ENCODE peak calls at places on chromosome 1, in five cellular contexts. One of them, this sample, is unnamed.
A peak's percentile ranks its signal among the peaks of the same experiment; 100 is the strongest.

GRCh38 chr1:163897401-163898169 is 575.8 kb downstream of the NUF2 start:
- DNase-seq in H1: no peak
- DNase-seq in neuronal stem cell: no peak
- DNase-seq in trophoblast cell: no peak
- DNase-seq in IMR-90: peak; percentile 11
- DNase-seq in this sample: no peak

GRCh38 chr1:6205849-6206845 is at the start of gene RNF207:
- DNase-seq in trophoblast cell: peak; percentile 86
- DNase-seq in H1: no peak
- DNase-seq in neuronal stem cell: no peak
- DNase-seq in IMR-90: peak; percentile 47
- DNase-seq in this sample: peak; percentile 53

GRCh38 chr1:61004269-61005003 is 77.9 kb upstream of the NFIA start:
- DNase-seq in IMR-90: no peak
- DNase-seq in neuronal stem cell: no peak
- DNase-seq in trophoblast cell: peak; percentile 33
- DNase-seq in H1: no peak
- DNase-seq in this sample: no peak

GRCh38 chr1:111585461-111586100 is 34.0 kb upstream of the RAP1A start:
- DNase-seq in IMR-90: no peak
- DNase-seq in H1: no peak
- DNase-seq in trophoblast cell: no peak
- DNase-seq in neuronal stem cell: no peak
- DNase-seq in this sample: no peak

GRCh38 chr1:93977546-93977945 is 68.3 kb upstream of the GCLM start:
- DNase-seq in IMR-90: peak; percentile 78
- DNase-seq in neuronal stem cell: no peak
- DNase-seq in H1: no peak
- DNase-seq in trophoblast cell: no peak
- DNase-seq in this sample: no peak

GRCh38 chr1:42336978-42337377 is 1.9 kb upstream of the FOXJ3 start:
- DNase-seq in neuronal stem cell: no peak
- DNase-seq in IMR-90: no peak
- DNase-seq in trophoblast cell: no peak
- DNase-seq in H1: no peak
- DNase-seq in this sample: no peak

GRCh38 chr1:233016798-233017197 is 66.4 kb downstream of the NTPCR start:
- DNase-seq in trophoblast cell: no peak
- DNase-seq in IMR-90: peak; percentile 79
- DNase-seq in neuronal stem cell: no peak
- DNase-seq in H1: no peak
- DNase-seq in this sample: peak; percentile 57

GRCh38 chr1:178093958-178094751 is at the start of gene RASAL2:
- DNase-seq in trophoblast cell: peak; percentile 66
- DNase-seq in H1: peak; percentile 33
- DNase-seq in neuronal stem cell: peak; percentile 83
- DNase-seq in IMR-90: peak; percentile 46
- DNase-seq in this sample: peak; percentile 80

GRCh38 chr1:235408503-235408960 is 41.3 kb downstream of the TBCE start:
- DNase-seq in trophoblast cell: peak; percentile 38
- DNase-seq in H1: no peak
- DNase-seq in IMR-90: no peak
- DNase-seq in neuronal stem cell: no peak
- DNase-seq in this sample: peak; percentile 37

GRCh38 chr1:173367136-173367535 is 110.0 kb upstream of the PRDX6 start:
- DNase-seq in neuronal stem cell: no peak
- DNase-seq in trophoblast cell: no peak
- DNase-seq in IMR-90: peak; percentile 14
- DNase-seq in H1: no peak
- DNase-seq in this sample: no peak

GRCh38 chr1:206723500-206724472 is 39.1 kb downstream of the MAPKAPK2 start:
- DNase-seq in neuronal stem cell: no peak
- DNase-seq in H1: no peak
- DNase-seq in IMR-90: peak; percentile 86
- DNase-seq in trophoblast cell: no peak
- DNase-seq in this sample: no peak

GRCh38 chr1:154992721-154993571 is 440 bp upstream of the LENEP start:
- DNase-seq in H1: no peak
- DNase-seq in neuronal stem cell: no peak
- DNase-seq in trophoblast cell: no peak
- DNase-seq in IMR-90: peak; percentile 58
- DNase-seq in this sample: peak; percentile 50

GRCh38 chr1:87292684-87293493 is 35.8 kb upstream of the LMO4 start:
- DNase-seq in IMR-90: peak; percentile 65
- DNase-seq in neuronal stem cell: peak; percentile 82
- DNase-seq in H1: peak; percentile 7
- DNase-seq in trophoblast cell: peak; percentile 73
- DNase-seq in this sample: peak; percentile 62

GRCh38 chr1:230940848-230941247 is 37.8 kb downstream of the TTC13 start:
- DNase-seq in trophoblast cell: no peak
- DNase-seq in neuronal stem cell: no peak
- DNase-seq in H1: no peak
- DNase-seq in IMR-90: peak; percentile 65
- DNase-seq in this sample: peak; percentile 35

GRCh38 chr1:11388617-11389016 is 90.3 kb upstream of the DISP3 start:
- DNase-seq in trophoblast cell: no peak
- DNase-seq in H1: no peak
- DNase-seq in IMR-90: no peak
- DNase-seq in neuronal stem cell: no peak
- DNase-seq in this sample: no peak

GRCh38 chr1:46903481-46903880 is 37.8 kb downstream of the CYP4A11 start:
- DNase-seq in H1: no peak
- DNase-seq in IMR-90: no peak
- DNase-seq in trophoblast cell: no peak
- DNase-seq in neuronal stem cell: no peak
- DNase-seq in this sample: no peak

GRCh38 chr1:41955461-41956159 is 36.9 kb upstream of the HIVEP3 start:
- DNase-seq in H1: peak; percentile 2
- DNase-seq in neuronal stem cell: peak; percentile 59
- DNase-seq in trophoblast cell: no peak
- DNase-seq in IMR-90: peak; percentile 86
- DNase-seq in this sample: peak; percentile 86

GRCh38 chr1:30675761-30676160 is 47.6 kb downstream of the MATN1 start:
- DNase-seq in trophoblast cell: no peak
- DNase-seq in IMR-90: peak; percentile 63
- DNase-seq in H1: no peak
- DNase-seq in neuronal stem cell: no peak
- DNase-seq in this sample: peak; percentile 2

GRCh38 chr1:86429830-86430229 is 5.9 kb downstream of the CLCA2 start:
- DNase-seq in neuronal stem cell: no peak
- DNase-seq in H1: no peak
- DNase-seq in IMR-90: peak; percentile 93
- DNase-seq in trophoblast cell: peak; percentile 83
- DNase-seq in this sample: peak; percentile 96

GRCh38 chr1:28437260-28437923 is 67.9 kb downstream of the PHACTR4 start:
- DNase-seq in H1: no peak
- DNase-seq in IMR-90: peak; percentile 80
- DNase-seq in neuronal stem cell: peak; percentile 2
- DNase-seq in trophoblast cell: peak; percentile 40
- DNase-seq in this sample: peak; percentile 97

GRCh38 chr1:1098656-1099425 is 17.0 kb downstream of the C1orf159 start:
- DNase-seq in trophoblast cell: no peak
- DNase-seq in IMR-90: no peak
- DNase-seq in neuronal stem cell: no peak
- DNase-seq in H1: no peak
- DNase-seq in this sample: no peak

GRCh38 chr1:156497743-156498446 is 2.7 kb downstream of the MEF2D start:
- DNase-seq in H1: no peak
- DNase-seq in neuronal stem cell: no peak
- DNase-seq in IMR-90: no peak
- DNase-seq in trophoblast cell: no peak
- DNase-seq in this sample: no peak
- H3K4me3 ChIP-seq in H1: peak overlapping the region; percentile 6
- H3K4me3 ChIP-seq in neuronal stem cell: no peak overlapping the region
- H3K4me3 ChIP-seq in IMR-90: peak overlapping the region; percentile 14
- H3K4me3 ChIP-seq in trophoblast cell: no peak overlapping the region
- H3K4me3 ChIP-seq in this sample: no peak overlapping the region

DNA sequence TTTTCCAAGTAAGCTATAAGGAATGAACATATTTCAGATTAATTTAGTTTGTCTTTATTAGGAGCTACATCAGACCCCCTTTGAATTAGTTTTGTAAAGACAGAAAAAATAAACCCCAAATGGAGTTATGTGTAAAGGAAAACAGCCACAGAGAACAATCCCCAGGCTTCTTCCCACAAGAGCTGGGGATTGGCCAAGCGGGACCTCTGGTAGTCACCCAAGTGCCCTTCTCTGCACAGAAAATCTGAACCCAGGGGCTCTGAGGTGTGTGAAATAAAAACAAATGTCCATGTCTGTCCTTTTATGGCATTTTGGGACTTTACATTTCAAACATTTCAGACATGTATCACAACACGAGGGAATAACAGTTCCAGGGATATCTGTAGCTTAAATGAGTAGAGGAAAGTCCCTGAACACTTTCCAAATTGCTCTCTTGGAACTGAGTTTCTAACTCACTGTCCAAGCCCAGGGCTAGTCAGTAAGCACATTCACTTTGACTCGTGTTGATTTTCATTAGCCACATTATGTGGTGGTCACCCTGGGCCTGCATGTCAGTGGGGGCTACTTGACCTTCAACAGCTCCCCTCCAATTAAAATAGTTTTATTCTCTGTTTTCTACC is 22.5 kb downstream of the DPT start:
- DNase-seq in IMR-90: no peak
- DNase-seq in trophoblast cell: no peak
- DNase-seq in H1: no peak
- DNase-seq in neuronal stem cell: no peak
- DNase-seq in this sample: no peak
- H3K4me2 ChIP-seq in IMR-90: no peak overlapping the region
- H3K4me2 ChIP-seq in trophoblast cell: no peak overlapping the region
- H3K4me2 ChIP-seq in H1: no peak overlapping the region
- H3K4me2 ChIP-seq in neuronal stem cell: no peak overlapping the region
- H3K4me2 ChIP-seq in this sample: no peak overlapping the region

GRCh38 chr1:151347523-151348246 is 633 bp upstream of the RFX5 start:
- DNase-seq in H1: no peak
- DNase-seq in trophoblast cell: no peak
- DNase-seq in neuronal stem cell: no peak
- DNase-seq in IMR-90: no peak
- DNase-seq in this sample: peak; percentile 42
- H4K91ac ChIP-seq in H1: no peak overlapping the region
- H4K91ac ChIP-seq in trophoblast cell: peak overlapping the region; percentile 29
- H4K91ac ChIP-seq in neuronal stem cell: no peak overlapping the region
- H4K91ac ChIP-seq in IMR-90: peak overlapping the region; percentile 73
- H4K91ac ChIP-seq in this sample: no peak overlapping the region

DNA sequence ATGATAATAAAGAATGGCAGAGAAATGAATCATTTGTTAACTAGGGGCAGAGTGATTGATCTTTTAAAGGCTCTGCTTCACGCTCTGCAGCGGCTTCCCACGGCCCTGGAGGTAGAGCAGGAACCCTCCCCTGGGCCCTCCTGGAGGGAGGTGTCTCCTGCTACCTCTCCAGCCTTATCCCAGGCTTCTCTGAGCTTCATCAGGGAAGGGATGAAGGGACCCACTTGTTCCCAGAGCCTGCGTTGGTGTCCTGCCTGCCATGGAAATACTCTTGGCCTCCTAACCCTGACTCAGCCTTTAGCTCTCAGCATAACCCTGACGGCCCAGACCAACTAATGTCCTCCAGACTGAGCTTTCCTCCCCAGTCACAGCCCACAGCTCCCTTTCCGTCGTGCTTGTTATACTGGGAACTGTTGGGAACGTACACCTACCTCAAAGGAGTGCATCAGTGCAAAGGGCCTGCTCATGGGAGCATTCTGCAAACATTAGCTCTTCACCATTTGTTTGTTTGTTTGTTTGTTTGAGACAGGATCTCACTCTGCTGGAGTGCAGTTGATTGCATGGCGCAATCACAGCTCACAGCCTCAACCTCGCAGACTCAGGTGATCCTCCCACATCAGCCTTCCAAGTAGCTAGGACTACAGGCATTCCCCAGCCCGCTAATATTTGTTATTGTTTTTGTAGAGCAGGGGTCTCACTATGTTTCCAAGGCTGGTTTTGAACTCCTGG is 17.4 kb upstream of the HNRNPU start:
- DNase-seq in trophoblast cell: peak; percentile 55
- DNase-seq in IMR-90: no peak
- DNase-seq in neuronal stem cell: no peak
- DNase-seq in H1: no peak
- DNase-seq in this sample: no peak
- H3K4me3 ChIP-seq in trophoblast cell: no peak overlapping the region
- H3K4me3 ChIP-seq in IMR-90: no peak overlapping the region
- H3K4me3 ChIP-seq in neuronal stem cell: no peak overlapping the region
- H3K4me3 ChIP-seq in H1: no peak overlapping the region
- H3K4me3 ChIP-seq in this sample: no peak overlapping the region

DNA sequence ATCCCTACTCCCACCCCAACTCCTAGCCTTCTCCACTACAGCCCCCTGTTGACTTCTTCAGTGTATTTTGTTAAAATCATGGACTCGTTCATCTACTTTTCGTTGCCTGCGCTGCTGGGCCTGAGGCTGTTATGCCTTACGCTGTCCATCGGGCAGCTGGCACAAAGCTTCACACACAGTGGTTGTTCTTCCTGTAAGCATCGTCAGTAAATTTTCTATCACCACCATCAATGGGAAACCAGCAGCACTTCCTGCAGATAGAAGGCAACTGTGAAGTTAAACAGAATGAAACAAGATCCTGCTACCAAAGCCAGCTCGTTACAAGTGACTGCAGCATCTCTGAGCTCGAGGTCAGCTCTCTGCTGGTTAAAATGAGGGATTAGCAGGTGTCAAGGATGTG is 21.9 kb upstream of the PADI6 start:
- DNase-seq in trophoblast cell: no peak
- DNase-seq in IMR-90: no peak
- DNase-seq in neuronal stem cell: no peak
- DNase-seq in H1: no peak
- DNase-seq in this sample: no peak
- H3K4me2 ChIP-seq in trophoblast cell: no peak overlapping the region
- H3K4me2 ChIP-seq in IMR-90: no peak overlapping the region
- H3K4me2 ChIP-seq in neuronal stem cell: no peak overlapping the region
- H3K4me2 ChIP-seq in H1: no peak overlapping the region
- H3K4me2 ChIP-seq in this sample: no peak overlapping the region

GRCh38 chr1:2249559-2249906 is 21.4 kb downstream of the SKI start:
- DNase-seq in H1: no peak
- DNase-seq in neuronal stem cell: no peak
- DNase-seq in IMR-90: no peak
- DNase-seq in trophoblast cell: no peak
- DNase-seq in this sample: no peak
- H4K91ac ChIP-seq in H1: no peak overlapping the region
- H4K91ac ChIP-seq in neuronal stem cell: no peak overlapping the region
- H4K91ac ChIP-seq in IMR-90: no peak overlapping the region
- H4K91ac ChIP-seq in trophoblast cell: no peak overlapping the region
- H4K91ac ChIP-seq in this sample: no peak overlapping the region